ENCODE peak calls at places on chromosome X, in nine cellular contexts. Y, Z, U, F, V, Q, M, X and I are unnamed samples.

GRCh38 chrX:30668581-30668980 is 15.4 kb downstream of the GK start:
- DNase-seq in Y (no peak), M (no peak), F (no peak), U (no peak), Q (no peak), V (no peak), Z (no peak), X (no peak), I (no peak)

GRCh38 chrX:153731117-153731844 is 6.6 kb downstream of the ABCD1 start:
- DNase-seq in F (no peak), Q (peak; percentile 70), Y (no peak), Z (no peak), V (no peak), U (no peak), M (no peak), X (no peak), I (no peak)

GRCh38 chrX:16836371-16836770 is 33.8 kb downstream of the RBBP7 start:
- DNase-seq in V (peak; percentile 60), Z (no peak), F (no peak), U (no peak), Q (no peak), Y (no peak), M (peak; percentile 79), X (no peak), I (no peak)

GRCh38 chrX:139890991-139891700 is 41.7 kb downstream of the ATP11C start:
- DNase-seq in Z (no peak), X (no peak), Q (peak; percentile 62), V (no peak), F (no peak), Y (no peak), M (no peak), U (peak; percentile 58), I (no peak)

GRCh38 chrX:43881410-43882293 is 598 bp downstream of the MAOB start:
- DNase-seq in X (no peak), Q (peak; percentile 25), V (peak; percentile 24), U (no peak), Y (no peak), Z (no peak), F (no peak), M (peak; percentile 60), I (no peak)

GRCh38 chrX:70979136-70979762 is 48.4 kb upstream of the SLC7A3 start:
- DNase-seq in U (peak; percentile 40), Y (no peak), M (no peak), F (no peak), Q (peak; percentile 25), V (peak; percentile 51), Z (no peak), X (peak; percentile 22), I (no peak)

GRCh38 chrX:108582151-108582550 is 142.5 kb downstream of the COL4A5 start:
- DNase-seq in F (no peak), Q (no peak), X (no peak), M (no peak), V (no peak), Y (no peak), U (no peak), Z (no peak), I (no peak)

GRCh38 chrX:11792461-11793421 is 34.7 kb downstream of the MSL3 start:
- DNase-seq in Y (no peak), F (peak; percentile 69), Z (peak; percentile 68), Q (no peak), M (no peak), U (no peak), X (no peak), V (no peak), I (peak; percentile 27)

GRCh38 chrX:15468036-15468435 is 25.1 kb downstream of the PIR start:
- DNase-seq in U (peak; percentile 23), Q (peak; percentile 67), M (peak; percentile 17), F (no peak), Z (no peak), Y (no peak), V (peak; percentile 62), X (no peak), I (no peak)

GRCh38 chrX:66633541-66633940 is 5.3 kb downstream of the EDA2R start:
- DNase-seq in U (peak; percentile 65), Q (peak; percentile 73), Z (no peak), Y (no peak), X (no peak), V (no peak), M (no peak), F (no peak), I (no peak)

GRCh38 chrX:130247996-130248395 is 20.7 kb downstream of the ZNF280C start:
- DNase-seq in F (no peak), Z (no peak), U (no peak), Y (no peak), X (no peak), V (no peak), Q (no peak), M (no peak), I (no peak)

GRCh38 chrX:97308161-97308560 is 424.5 kb downstream of the RPA4 start:
- DNase-seq in V (no peak), Y (no peak), Q (no peak), F (no peak), U (no peak), X (no peak), Z (no peak), M (no peak), I (no peak)

GRCh38 chrX:30875957-30876356 is 13.1 kb downstream of the TAB3 start:
- DNase-seq in Q (peak; percentile 88), Z (peak; percentile 30), X (no peak), Y (no peak), M (no peak), V (no peak), U (peak; percentile 54), F (no peak), I (no peak)

GRCh38 chrX:24023972-24024664 is 2.9 kb downstream of the KLHL15 start:
- DNase-seq in F (no peak), Y (no peak), Z (no peak), M (no peak), X (no peak), U (peak; percentile 36), Q (peak; percentile 16), V (peak; percentile 38), I (no peak)

GRCh38 chrX:103520391-103520790 is 1.1 kb upstream of the RAB40A start:
- DNase-seq in M (no peak), U (peak; percentile 75), Q (no peak), F (no peak), X (no peak), Y (no peak), Z (no peak), V (no peak), I (no peak)

GRCh38 chrX:111868726-111869638 is 7.0 kb upstream of the TRPC5OS start:
- DNase-seq in X (no peak), F (no peak), Y (no peak), Q (peak; percentile 13), M (no peak), U (peak; percentile 10), Z (no peak), V (peak; percentile 17), I (no peak)

GRCh38 chrX:20461576-20461975 is 194.9 kb upstream of the RPS6KA3 start:
- DNase-seq in Y (no peak), Z (no peak), U (peak; percentile 47), V (no peak), X (no peak), Q (no peak), M (no peak), F (no peak), I (no peak)

GRCh38 chrX:119539872-119540271 is 25.3 kb downstream of the STEEP1 start:
- DNase-seq in M (no peak), Q (no peak), F (no peak), X (no peak), U (no peak), Y (no peak), V (no peak), Z (no peak), I (no peak)

GRCh38 chrX:133723930-133724329 is 261.5 kb downstream of the GPC3 start:
- DNase-seq in M (no peak), F (no peak), U (no peak), Q (no peak), X (no peak), V (peak; percentile 38), Z (no peak), Y (no peak), I (no peak)